ENCODE peak calls at places on chromosomes 11 and 22, in seven cellular contexts. One of them, this sample, is unnamed.

GRCh38 chr11:119144825-119145476 is 3.9 kb upstream of the ABCG4 start:
- DNase-seq in colonic mucosa: peak
- DNase-seq in kidney: peak
- DNase-seq in endothelial cell of umbilical vein: peak
- DNase-seq in IMR-90: peak
- DNase-seq in PC-3: peak
- DNase-seq in MM.1S: peak
- DNase-seq in this sample: peak

GRCh38 chr11:20112291-20113146 is 47.8 kb downstream of the DBX1 start:
- DNase-seq in colonic mucosa: peak
- DNase-seq in PC-3: peak
- DNase-seq in kidney: peak
- DNase-seq in MM.1S: no peak
- DNase-seq in IMR-90: peak
- DNase-seq in endothelial cell of umbilical vein: peak
- DNase-seq in this sample: peak

GRCh38 chr11:114297806-114298700 is 1.9 kb downstream of the NNMT start:
- DNase-seq in endothelial cell of umbilical vein: no peak
- DNase-seq in MM.1S: no peak
- DNase-seq in colonic mucosa: no peak
- DNase-seq in IMR-90: no peak
- DNase-seq in PC-3: no peak
- DNase-seq in kidney: no peak
- DNase-seq in this sample: peak

GRCh38 chr11:100932474-100933100 is 197.0 kb downstream of the PGR start:
- DNase-seq in colonic mucosa: no peak
- DNase-seq in PC-3: peak
- DNase-seq in MM.1S: peak
- DNase-seq in kidney: no peak
- DNase-seq in IMR-90: peak
- DNase-seq in endothelial cell of umbilical vein: peak
- DNase-seq in this sample: no peak

GRCh38 chr11:37712246-37712645 is 1114.2 kb upstream of the RAG2 start:
- DNase-seq in PC-3: peak
- DNase-seq in IMR-90: peak
- DNase-seq in colonic mucosa: no peak
- DNase-seq in endothelial cell of umbilical vein: no peak
- DNase-seq in kidney: no peak
- DNase-seq in MM.1S: peak
- DNase-seq in this sample: peak

GRCh38 chr11:47259178-47259977 is 1.6 kb downstream of the NR1H3 start:
- DNase-seq in PC-3: peak
- DNase-seq in IMR-90: peak
- DNase-seq in endothelial cell of umbilical vein: peak
- DNase-seq in MM.1S: peak
- DNase-seq in colonic mucosa: peak
- DNase-seq in kidney: no peak
- DNase-seq in this sample: peak

GRCh38 chr11:122207921-122208764 is 92.1 kb upstream of the BLID start:
- DNase-seq in kidney: no peak
- DNase-seq in MM.1S: no peak
- DNase-seq in colonic mucosa: no peak
- DNase-seq in IMR-90: peak
- DNase-seq in PC-3: no peak
- DNase-seq in endothelial cell of umbilical vein: no peak
- DNase-seq in this sample: no peak

GRCh38 chr22:45863981-45864751 is 112.8 kb downstream of the WNT7B start:
- DNase-seq in endothelial cell of umbilical vein: peak
- DNase-seq in kidney: peak
- DNase-seq in PC-3: peak
- DNase-seq in MM.1S: peak
- DNase-seq in colonic mucosa: peak
- DNase-seq in IMR-90: peak
- DNase-seq in this sample: peak

GRCh38 chr22:50581031-50581949 is 1.4 kb downstream of the CHKB start:
- DNase-seq in endothelial cell of umbilical vein: no peak
- DNase-seq in colonic mucosa: no peak
- DNase-seq in kidney: no peak
- DNase-seq in PC-3: no peak
- DNase-seq in IMR-90: no peak
- DNase-seq in MM.1S: no peak
- DNase-seq in this sample: no peak

GRCh38 chr11:99568808-99569207 is 548.1 kb downstream of the CNTN5 start:
- DNase-seq in kidney: no peak
- DNase-seq in MM.1S: no peak
- DNase-seq in endothelial cell of umbilical vein: no peak
- DNase-seq in IMR-90: no peak
- DNase-seq in PC-3: no peak
- DNase-seq in colonic mucosa: no peak
- DNase-seq in this sample: no peak

GRCh38 chr11:2187267-2187707 is 15.7 kb upstream of the TH start:
- DNase-seq in endothelial cell of umbilical vein: no peak
- DNase-seq in IMR-90: no peak
- DNase-seq in PC-3: no peak
- DNase-seq in kidney: no peak
- DNase-seq in colonic mucosa: no peak
- DNase-seq in MM.1S: no peak
- DNase-seq in this sample: no peak

GRCh38 chr22:31173386-31174145 is 13.6 kb downstream of the RNF185 start:
- DNase-seq in kidney: no peak
- DNase-seq in colonic mucosa: no peak
- DNase-seq in endothelial cell of umbilical vein: peak
- DNase-seq in PC-3: peak
- DNase-seq in MM.1S: no peak
- DNase-seq in IMR-90: peak
- DNase-seq in this sample: no peak
- H3K4me3 ChIP-seq in kidney: no peak
- H3K4me3 ChIP-seq in colonic mucosa: no peak
- H3K4me3 ChIP-seq in endothelial cell of umbilical vein: no peak
- H3K4me3 ChIP-seq in PC-3: no peak
- H3K4me3 ChIP-seq in MM.1S: no peak
- H3K4me3 ChIP-seq in IMR-90: no peak
- H3K4me3 ChIP-seq in this sample: no peak

GRCh38 chr22:23838686-23839468 is at the start of gene DERL3:
- DNase-seq in PC-3: peak
- DNase-seq in endothelial cell of umbilical vein: peak
- DNase-seq in IMR-90: peak
- DNase-seq in kidney: peak
- DNase-seq in MM.1S: peak
- DNase-seq in colonic mucosa: peak
- DNase-seq in this sample: peak

GRCh38 chr22:23840026-23840425 is 1.2 kb upstream of the DERL3 start:
- DNase-seq in endothelial cell of umbilical vein: no peak
- DNase-seq in MM.1S: no peak
- DNase-seq in IMR-90: no peak
- DNase-seq in kidney: no peak
- DNase-seq in colonic mucosa: no peak
- DNase-seq in PC-3: no peak
- DNase-seq in this sample: no peak

GRCh38 chr22:23844739-23845202 is 6.0 kb upstream of the DERL3 start:
- DNase-seq in MM.1S: no peak
- DNase-seq in colonic mucosa: no peak
- DNase-seq in PC-3: no peak
- DNase-seq in endothelial cell of umbilical vein: no peak
- DNase-seq in IMR-90: no peak
- DNase-seq in kidney: peak
- DNase-seq in this sample: no peak

GRCh38 chr22:23841292-23841691 is 2.5 kb upstream of the DERL3 start:
- DNase-seq in colonic mucosa: no peak
- DNase-seq in MM.1S: no peak
- DNase-seq in IMR-90: no peak
- DNase-seq in PC-3: no peak
- DNase-seq in kidney: peak
- DNase-seq in endothelial cell of umbilical vein: no peak
- DNase-seq in this sample: no peak

DNA sequence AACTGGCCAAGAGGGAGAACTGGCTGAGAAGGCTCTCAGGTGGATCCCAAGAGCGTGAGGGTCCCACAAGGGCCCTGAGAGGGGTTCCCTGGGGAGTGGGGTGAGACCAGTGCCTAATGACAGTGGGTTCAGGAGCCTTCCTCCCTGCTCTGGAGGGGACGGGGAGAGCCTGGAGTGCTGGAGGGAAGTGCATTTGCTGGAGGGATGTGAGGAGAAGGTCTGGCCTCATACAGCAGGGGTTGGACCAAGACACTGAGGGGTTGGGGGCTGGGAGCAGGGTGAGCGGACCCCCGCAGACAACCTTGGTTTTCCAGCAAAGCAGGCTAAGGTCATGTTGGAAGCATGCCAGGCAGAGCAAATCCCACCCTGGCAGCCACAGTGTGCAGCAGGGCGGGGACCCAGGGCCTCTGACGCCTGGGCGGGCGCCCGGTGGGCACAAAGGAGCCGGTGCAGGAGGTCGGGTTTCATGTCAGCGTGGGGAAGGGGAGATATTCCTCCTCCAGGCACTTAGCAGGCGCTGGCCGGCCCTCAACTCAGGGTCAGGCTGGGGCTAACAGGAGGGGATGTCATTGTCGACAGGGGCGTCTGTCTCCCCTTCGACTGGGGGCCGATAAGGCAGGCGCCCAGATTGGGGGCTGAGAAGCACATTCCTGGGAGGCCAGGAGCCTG is 3.1 kb upstream of the DERL3 start:
- DNase-seq in MM.1S: no peak
- DNase-seq in IMR-90: no peak
- DNase-seq in endothelial cell of umbilical vein: no peak
- DNase-seq in PC-3: no peak
- DNase-seq in kidney: peak
- DNase-seq in colonic mucosa: no peak
- DNase-seq in this sample: no peak
- H3K9ac ChIP-seq in MM.1S: no peak
- H3K9ac ChIP-seq in IMR-90: no peak
- H3K9ac ChIP-seq in endothelial cell of umbilical vein: no peak
- H3K9ac ChIP-seq in PC-3: no peak
- H3K9ac ChIP-seq in kidney: no peak
- H3K9ac ChIP-seq in colonic mucosa: no peak
- H3K9ac ChIP-seq in this sample: no peak

GRCh38 chr22:49026476-49027121 is 801.1 kb downstream of the BRD1 start:
- DNase-seq in PC-3: no peak
- DNase-seq in MM.1S: no peak
- DNase-seq in kidney: peak
- DNase-seq in IMR-90: no peak
- DNase-seq in endothelial cell of umbilical vein: no peak
- DNase-seq in colonic mucosa: no peak
- DNase-seq in this sample: peak
- TF ChIP-seq CTCF in PC-3: no peak
- TF ChIP-seq CTCF in MM.1S: no peak
- TF ChIP-seq CTCF in kidney: no peak
- TF ChIP-seq CTCF in IMR-90: no peak
- TF ChIP-seq CTCF in endothelial cell of umbilical vein: no peak
- TF ChIP-seq CTCF in colonic mucosa: no peak
- TF ChIP-seq CTCF in this sample: peak

GRCh38 chr11:111378773-111379499 is at the start of gene POU2AF1:
- DNase-seq in PC-3: no peak
- DNase-seq in kidney: peak
- DNase-seq in MM.1S: peak
- DNase-seq in IMR-90: peak
- DNase-seq in colonic mucosa: no peak
- DNase-seq in endothelial cell of umbilical vein: no peak
- DNase-seq in this sample: no peak

GRCh38 chr11:111379500-111380136 is 543 bp upstream of the POU2AF1 start:
- DNase-seq in PC-3: no peak
- DNase-seq in IMR-90: no peak
- DNase-seq in MM.1S: peak
- DNase-seq in colonic mucosa: no peak
- DNase-seq in endothelial cell of umbilical vein: no peak
- DNase-seq in kidney: no peak
- DNase-seq in this sample: no peak

GRCh38 chr11:111378185-111378772 is 796 bp downstream of the POU2AF1 start:
- DNase-seq in MM.1S: peak
- DNase-seq in IMR-90: no peak
- DNase-seq in endothelial cell of umbilical vein: no peak
- DNase-seq in kidney: no peak
- DNase-seq in PC-3: no peak
- DNase-seq in colonic mucosa: no peak
- DNase-seq in this sample: no peak

GRCh38 chr11:111373590-111373989 is 5.5 kb downstream of the POU2AF1 start:
- DNase-seq in IMR-90: no peak
- DNase-seq in MM.1S: peak
- DNase-seq in PC-3: no peak
- DNase-seq in endothelial cell of umbilical vein: no peak
- DNase-seq in kidney: no peak
- DNase-seq in colonic mucosa: no peak
- DNase-seq in this sample: no peak

GRCh38 chr11:111376453-111376871 is 2.6 kb downstream of the POU2AF1 start:
- DNase-seq in endothelial cell of umbilical vein: no peak
- DNase-seq in PC-3: peak
- DNase-seq in colonic mucosa: no peak
- DNase-seq in MM.1S: peak
- DNase-seq in kidney: no peak
- DNase-seq in IMR-90: no peak
- DNase-seq in this sample: no peak
- H3K4me3 ChIP-seq in endothelial cell of umbilical vein: no peak
- H3K4me3 ChIP-seq in PC-3: no peak
- H3K4me3 ChIP-seq in colonic mucosa: no peak
- H3K4me3 ChIP-seq in MM.1S: peak
- H3K4me3 ChIP-seq in kidney: no peak
- H3K4me3 ChIP-seq in IMR-90: no peak
- H3K4me3 ChIP-seq in this sample: no peak

DNA sequence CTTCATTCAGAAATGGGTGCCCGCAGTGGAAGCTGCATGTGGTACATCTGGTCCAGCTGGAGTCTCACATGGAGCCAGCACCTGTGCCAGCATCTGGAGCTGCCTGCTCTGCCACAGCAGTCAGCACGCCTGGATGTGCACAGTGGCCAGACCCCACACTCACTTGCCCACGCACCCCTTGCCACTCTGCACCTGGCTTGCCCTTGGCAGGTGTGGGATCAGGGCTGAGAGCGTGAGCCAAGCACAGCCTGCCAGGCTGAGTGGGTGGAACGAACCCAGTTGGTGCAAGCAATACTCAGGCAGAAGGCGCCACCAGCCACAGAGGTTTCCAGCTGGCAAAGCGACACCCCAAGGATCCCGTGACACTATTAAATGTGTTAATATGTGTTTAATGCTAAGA is 95.5 kb upstream of the AMOTL1 start:
- DNase-seq in IMR-90: no peak
- DNase-seq in PC-3: no peak
- DNase-seq in colonic mucosa: no peak
- DNase-seq in endothelial cell of umbilical vein: no peak
- DNase-seq in kidney: no peak
- DNase-seq in MM.1S: no peak
- DNase-seq in this sample: no peak
- H3K9ac ChIP-seq in IMR-90: no peak
- H3K9ac ChIP-seq in PC-3: no peak
- H3K9ac ChIP-seq in colonic mucosa: no peak
- H3K9ac ChIP-seq in endothelial cell of umbilical vein: no peak
- H3K9ac ChIP-seq in kidney: no peak
- H3K9ac ChIP-seq in MM.1S: no peak
- H3K9ac ChIP-seq in this sample: no peak